ENCODE peak calls at places on chromosomes 13 and 19, in seven cellular contexts. O, P, L, T, N, F and J are unnamed samples.

GRCh38 chr13:93674337-93674755 is 447.7 kb downstream of the GPC6 start:
- DNase-seq in N (no peak), L (no peak), F (no peak), P (no peak), T (no peak), O (no peak), J (no peak)

GRCh38 chr19:15479391-15480345 is at the start of gene PGLYRP2:
- DNase-seq in O (peak; percentile 65), P (no peak), L (no peak), N (no peak), F (peak; percentile 64), T (peak; percentile 40), J (no peak)

GRCh38 chr19:5057860-5058259 is 88.9 kb downstream of the KDM4B start:
- DNase-seq in L (no peak), O (peak; percentile 89), P (no peak), F (no peak), T (peak; percentile 47), N (peak; percentile 34), J (no peak)

GRCh38 chr19:4914736-4915501 is 5.6 kb downstream of the UHRF1 start:
- DNase-seq in O (peak; percentile 99), T (peak; percentile 94), N (no peak), L (peak; percentile 78), F (peak; percentile 57), P (peak; percentile 75), J (peak; percentile 62)

GRCh38 chr19:2438178-2438577 is 10.8 kb upstream of the TIMM13 start:
- DNase-seq in P (no peak), N (no peak), F (no peak), O (no peak), T (no peak), L (no peak), J (no peak)

GRCh38 chr19:4636761-4637160 is 2.6 kb upstream of the TNFAIP8L1 start:
- DNase-seq in L (no peak), N (no peak), T (no peak), O (peak; percentile 54), F (no peak), P (no peak), J (no peak)

GRCh38 chr19:916645-917322 is 349 bp upstream of the KISS1R start:
- DNase-seq in O (no peak), L (no peak), T (no peak), F (no peak), N (peak; percentile 31), P (no peak), J (no peak)

GRCh38 chr19:47315125-47315821 is 5.6 kb downstream of the C5AR1 start:
- DNase-seq in L (no peak), T (peak; percentile 98), O (peak; percentile 97), F (peak; percentile 44), N (no peak), P (no peak), J (no peak)

GRCh38 chr19:12034610-12035009 is 869 bp downstream of the ZNF433 start:
- DNase-seq in O (no peak), T (peak; percentile 46), F (no peak), N (no peak), L (no peak), P (no peak), J (no peak)

GRCh38 chr19:31144471-31144870 is 204.8 kb downstream of the TSHZ3 start:
- DNase-seq in N (no peak), F (no peak), P (no peak), L (no peak), O (peak; percentile 9), T (no peak), J (no peak)

GRCh38 chr13:64397699-64398098 is 2832.4 kb downstream of the PCDH9 start:
- DNase-seq in O (no peak), P (no peak), F (no peak), N (no peak), T (no peak), L (no peak), J (no peak)

GRCh38 chr19:1861599-1862031 is 1.8 kb downstream of the KLF16 start:
- DNase-seq in O (no peak), N (no peak), F (no peak), T (peak; percentile 71), L (no peak), P (no peak), J (no peak)

GRCh38 chr19:2327773-2328400 is 499 bp downstream of the LSM7 start:
- DNase-seq in L (peak; percentile 35), O (peak; percentile 96), T (peak; percentile 76), P (peak; percentile 19), F (peak; percentile 52), N (no peak), J (peak; percentile 95)

GRCh38 chr13:23811366-23812027 is 77.7 kb downstream of the MIPEP start:
- DNase-seq in N (no peak), L (no peak), O (no peak), F (no peak), T (no peak), P (no peak), J (no peak)

GRCh38 chr13:37954191-37954590 is 84.6 kb upstream of the TRPC4 start:
- DNase-seq in L (no peak), P (no peak), O (no peak), T (no peak), F (no peak), N (no peak), J (no peak)

GRCh38 chr13:88103824-88104223 is 432.7 kb downstream of the SLITRK5 start:
- DNase-seq in O (no peak), P (no peak), F (no peak), T (no peak), N (peak; percentile 14), L (no peak), J (no peak)

GRCh38 chr19:14383898-14384669 is 2.8 kb downstream of the ADGRE5 start:
- DNase-seq in P (peak; percentile 52), L (peak; percentile 46), O (peak; percentile 97), T (peak; percentile 88), N (no peak), F (no peak), J (peak; percentile 46)

GRCh38 chr19:1780272-1780957 is 27.1 kb downstream of the ONECUT3 start:
- DNase-seq in T (peak; percentile 75), F (no peak), N (no peak), O (peak; percentile 95), L (no peak), P (no peak), J (no peak)

GRCh38 chr19:2385053-2385721 is 25.1 kb downstream of the TMPRSS9 start:
- DNase-seq in P (no peak), N (peak; percentile 49), L (no peak), F (no peak), O (peak; percentile 95), T (peak; percentile 87), J (no peak)

DNA sequence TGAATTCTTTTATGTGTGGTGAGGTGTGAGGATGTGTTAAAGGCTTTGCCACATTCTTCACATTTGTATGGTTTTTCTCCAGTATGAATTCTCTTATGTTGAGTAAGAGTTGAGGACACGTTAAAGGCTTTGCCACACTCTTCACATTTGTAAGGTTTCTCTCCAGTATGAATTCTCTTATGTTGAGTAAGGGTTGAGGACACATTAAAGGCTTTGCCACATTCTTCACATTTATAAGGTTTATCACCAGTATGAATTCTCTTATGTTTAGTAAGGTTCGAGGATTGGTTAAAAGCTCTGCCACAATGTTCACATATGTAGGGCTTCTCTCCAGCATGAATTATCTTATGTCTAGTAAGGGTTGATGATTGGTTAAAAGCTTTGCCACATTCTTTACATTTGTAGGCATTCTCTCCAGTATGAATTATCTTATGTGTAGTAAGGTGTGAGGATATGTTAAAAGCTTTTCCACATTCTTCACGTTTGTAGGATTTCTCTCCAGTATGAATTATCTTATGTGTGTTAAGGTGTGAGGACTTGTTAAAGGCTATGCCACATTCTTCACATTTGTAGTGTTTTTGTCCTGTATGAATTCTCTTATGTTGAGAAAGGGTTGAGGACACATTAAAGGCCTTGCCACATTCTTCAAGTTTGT is 27.1 kb downstream of the ZNF724 start:
- DNase-seq in N (no peak), F (no peak), L (no peak), P (no peak), T (no peak), O (no peak), J (no peak)
- H3K9me3 ChIP-seq in N (peaks cover 5% of the 10 kb centered on the region), F (peaks cover 36% of the 10 kb centered on the region), L (peaks cover 91% of the 10 kb centered on the region), P (peaks cover 38% of the 10 kb centered on the region), T (peaks cover 13% of the 10 kb centered on the region), O (peaks cover 20% of the 10 kb centered on the region), J (peaks cover 71% of the 10 kb centered on the region)

DNA sequence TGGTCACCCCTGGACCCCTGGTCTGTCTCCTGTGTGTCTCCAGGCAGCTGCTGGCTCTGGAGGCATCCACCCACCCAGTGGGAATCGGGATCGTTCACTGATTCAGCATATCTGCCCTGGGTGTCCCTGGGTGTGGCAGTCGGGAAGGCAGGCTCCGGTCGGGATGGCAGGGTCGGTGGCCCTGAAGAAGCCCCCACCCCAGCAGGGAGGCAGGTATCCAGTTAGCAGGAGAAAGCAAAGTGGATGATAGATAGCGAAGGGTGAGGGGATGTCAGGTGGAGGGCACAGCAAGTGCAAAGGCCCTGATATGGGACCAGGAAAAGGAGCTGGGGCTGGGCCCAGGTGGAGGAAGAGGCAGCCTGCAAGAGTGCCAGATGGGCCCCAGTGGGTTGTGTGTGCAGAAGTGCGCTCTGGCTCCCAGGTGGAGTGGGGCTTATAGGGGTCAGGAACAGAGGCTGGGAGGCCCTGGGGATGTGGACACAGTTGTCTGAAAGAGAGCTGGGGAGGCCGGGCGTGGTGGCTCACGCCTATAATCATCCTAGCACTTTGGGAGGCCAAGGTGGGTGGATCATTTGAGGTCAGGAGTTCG is 2.3 kb downstream of the SSBP4 start:
- DNase-seq in F (no peak), P (no peak), O (peak; percentile 21), L (no peak), T (no peak), N (no peak), J (no peak)
- H3K27ac ChIP-seq in F (peak overlapping the region; percentile 73), P (no peak overlapping the region), O (peak overlapping the region; percentile 17), L (peak overlapping the region; percentile 32), T (no peak overlapping the region), N (no peak overlapping the region), J (peak overlapping the region; percentile 69)

DNA sequence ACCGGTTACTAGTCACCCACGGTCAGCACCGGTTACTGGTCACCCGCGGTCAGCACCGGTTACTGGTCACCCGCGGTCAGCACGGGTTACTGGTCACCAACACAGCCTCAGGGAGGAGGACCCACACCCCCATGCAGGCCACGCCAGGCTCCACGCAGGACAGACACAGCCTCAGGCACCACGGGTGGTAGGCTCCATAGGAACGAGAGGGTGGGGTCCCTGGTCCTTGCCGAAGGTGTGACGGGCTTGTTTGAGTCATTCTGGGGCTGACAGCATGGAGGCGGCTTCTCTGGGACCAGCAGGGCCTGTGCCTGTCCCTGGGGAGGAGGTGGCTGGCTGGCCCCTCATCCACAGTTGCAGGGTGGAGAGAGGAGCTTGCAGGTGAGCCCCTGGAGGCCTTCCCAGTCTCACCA is 122.8 kb upstream of the SOX1 start:
- DNase-seq in N (no peak), L (no peak), T (no peak), O (no peak), F (no peak), P (no peak), J (no peak)
- H3K27me3 ChIP-seq in N (peaks cover 31% of the 10 kb centered on the region), L (no peaks in the 10 kb centered on the region), T (no peaks in the 10 kb centered on the region), O (no peaks in the 10 kb centered on the region), F (no peaks in the 10 kb centered on the region), P (no peaks in the 10 kb centered on the region), J (no peaks in the 10 kb centered on the region)

DNA sequence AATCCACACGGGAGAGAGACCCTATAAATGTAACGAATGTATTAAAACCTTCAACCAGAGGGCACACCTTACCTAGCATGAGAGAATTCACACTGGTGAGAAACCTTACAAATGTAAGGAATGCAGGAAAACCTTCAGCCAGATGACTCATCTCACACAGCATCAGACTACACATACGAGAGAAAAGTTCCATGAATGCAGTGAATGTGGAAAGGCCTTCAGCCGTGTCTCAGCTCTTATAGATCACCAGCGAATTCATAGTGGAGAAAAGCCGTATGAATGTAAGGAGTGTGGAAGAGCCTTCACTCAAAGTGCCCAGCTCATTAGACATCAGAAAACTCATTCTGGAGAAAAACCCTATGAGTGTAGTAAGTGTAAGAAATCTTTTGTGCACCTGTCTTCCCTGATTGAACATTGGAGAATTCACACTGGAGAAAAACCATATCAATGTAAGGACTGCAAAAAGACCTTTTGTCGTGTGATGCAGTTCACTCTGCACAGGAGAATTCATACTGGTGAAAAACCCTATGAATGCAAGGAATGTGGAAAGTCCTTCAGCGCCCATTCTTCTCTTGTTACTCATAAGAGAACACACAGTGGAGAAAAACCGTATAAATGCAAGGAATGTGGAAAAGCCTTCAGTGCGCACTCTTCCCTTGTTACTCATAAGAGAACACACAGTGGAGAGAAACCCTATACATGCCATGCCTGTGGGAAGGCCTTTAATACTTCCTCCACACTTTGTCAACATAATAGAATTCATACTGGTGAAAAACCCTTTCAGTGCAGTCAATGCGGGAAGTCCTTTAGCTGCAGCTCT is 16.0 kb downstream of the ZNF582 start:
- DNase-seq in T (no peak), O (no peak), F (no peak), N (no peak), P (no peak), L (no peak), J (no peak)
- H3K9me3 ChIP-seq in T (no peaks in the 10 kb centered on the region), O (peaks cover 19% of the 10 kb centered on the region), F (peaks cover 51% of the 10 kb centered on the region), N (no peaks in the 10 kb centered on the region), P (peaks cover 51% of the 10 kb centered on the region), L (peaks cover 92% of the 10 kb centered on the region), J (peaks cover 95% of the 10 kb centered on the region)